ENCODE peak calls at places on chromosomes 6 and 20, in ten cellular contexts. R is cardiac muscle cell, P is adrenal gland, X is breast epithelium, V is A549, H is HFF-Myc, U is astrocyte, J is GM12865, A is kidney, B is AG10803. N is an unnamed sample.

GRCh38 chr6:14559754-14560527 is 442.4 kb downstream of the CD83 start:
- DNase-seq in P (no peak), H (no peak), B (peak), X (no peak), U (no peak), J (no peak), R (no peak), A (no peak), V (peak), N (no peak)

GRCh38 chr6:166494757-166495486 is 91.6 kb downstream of the RAMACL start:
- DNase-seq in P (no peak), R (no peak), U (no peak), H (no peak), B (no peak), A (no peak), V (no peak), J (no peak), X (no peak), N (no peak)

GRCh38 chr6:134131530-134132139 is 79.2 kb upstream of the SLC2A12 start:
- DNase-seq in X (no peak), R (no peak), U (no peak), A (no peak), V (no peak), J (no peak), P (no peak), H (no peak), B (no peak), N (no peak)

GRCh38 chr6:2921520-2922115 is 18.5 kb upstream of the SERPINB9 start:
- DNase-seq in J (no peak), A (no peak), P (no peak), V (no peak), H (no peak), U (no peak), R (no peak), X (peak), B (no peak), N (peak)

GRCh38 chr6:168302534-168302933 is 17.0 kb downstream of the DACT2 start:
- DNase-seq in B (no peak), R (no peak), P (no peak), H (no peak), J (no peak), A (no peak), V (peak), X (no peak), U (no peak), N (no peak)

GRCh38 chr6:128410584-128410983 is 109.8 kb downstream of the PTPRK start:
- DNase-seq in A (no peak), V (no peak), B (no peak), P (no peak), R (no peak), J (no peak), X (no peak), U (no peak), H (no peak), N (no peak)

GRCh38 chr6:170187669-170188566 is 103.0 kb downstream of the DLL1 start:
- DNase-seq in X (no peak), V (no peak), B (no peak), A (no peak), U (no peak), J (no peak), R (no peak), P (no peak), H (no peak), N (no peak)

GRCh38 chr6:13012977-13013680 is 296.6 kb downstream of the PHACTR1 start:
- DNase-seq in A (peak), X (no peak), R (peak), B (no peak), J (no peak), U (no peak), P (no peak), V (no peak), H (no peak), N (peak)

GRCh38 chr6:133715270-133715669 is 173.6 kb upstream of the TCF21 start:
- DNase-seq in P (no peak), U (no peak), X (no peak), H (no peak), V (no peak), R (no peak), B (no peak), J (no peak), A (no peak), N (no peak)

GRCh38 chr6:132972971-132973370 is 158.6 kb downstream of the RPS12 start:
- DNase-seq in R (no peak), U (no peak), H (no peak), V (no peak), B (no peak), P (no peak), A (no peak), J (no peak), X (no peak), N (no peak)

GRCh38 chr6:34386316-34387137 is 5.9 kb downstream of the NUDT3 start:
- DNase-seq in U (peak), V (peak), R (no peak), A (no peak), X (no peak), P (no peak), B (peak), J (no peak), H (no peak), N (no peak)

GRCh38 chr20:48656661-48657211 is 171.1 kb downstream of the PREX1 start:
- DNase-seq in H (no peak), A (no peak), P (no peak), B (no peak), V (peak), J (no peak), X (no peak), R (no peak), U (no peak), N (no peak)

GRCh38 chr20:52983726-52984450 is 11.7 kb downstream of the TSHZ2 start:
- DNase-seq in V (no peak), A (no peak), U (no peak), B (no peak), J (no peak), X (no peak), H (no peak), R (no peak), P (no peak), N (no peak)

GRCh38 chr6:43199912-43200311 is 17.9 kb downstream of the CUL9 start:
- DNase-seq in J (no peak), B (no peak), R (no peak), A (no peak), P (no peak), V (no peak), U (no peak), H (no peak), X (no peak), N (no peak)

GRCh38 chr6:131023834-131024504 is 39.1 kb downstream of the EPB41L2 start:
- DNase-seq in X (no peak), R (no peak), A (no peak), H (no peak), J (no peak), V (peak), P (no peak), B (peak), U (peak), N (no peak)

GRCh38 chr6:63527658-63528514 is 44.4 kb upstream of the LOC128125822 start:
- DNase-seq in X (peak), V (peak), P (peak), U (peak), H (peak), J (no peak), B (peak), R (no peak), A (no peak), N (peak)

GRCh38 chr6:112086744-112087135 is 542 bp downstream of the TUBE1 start:
- DNase-seq in B (peak), J (peak), A (no peak), V (peak), H (peak), U (peak), P (no peak), X (no peak), R (peak), N (no peak)

GRCh38 chr6:137801352-137802088 is 65.5 kb upstream of the TNFAIP3 start:
- DNase-seq in V (no peak), B (no peak), H (no peak), A (no peak), P (no peak), U (no peak), R (peak), J (no peak), X (no peak), N (no peak)

GRCh38 chr20:56414842-56415765 is 3.0 kb downstream of the CASS4 start:
- DNase-seq in A (no peak), R (no peak), V (no peak), H (no peak), X (no peak), P (no peak), U (peak), B (peak), J (no peak), N (no peak)

GRCh38 chr6:68226460-68226859 is 408.6 kb upstream of the ADGRB3 start:
- DNase-seq in J (peak), P (no peak), R (peak), B (no peak), H (no peak), V (no peak), X (no peak), U (no peak), A (no peak), N (no peak)

GRCh38 chr6:109314313-109314712 is 68.0 kb downstream of the CD164 start:
- DNase-seq in R (no peak), X (no peak), J (no peak), B (no peak), P (no peak), U (no peak), V (no peak), A (no peak), H (no peak), N (no peak)

GRCh38 chr6:70763754-70764153 is 96.1 kb downstream of the SMAP1 start:
- DNase-seq in H (peak), A (no peak), J (no peak), P (no peak), B (peak), R (no peak), X (no peak), V (no peak), U (peak), N (no peak)

GRCh38 chr20:25072226-25072811 is 9.6 kb downstream of the VSX1 start:
- DNase-seq in X (no peak), V (no peak), R (no peak), J (no peak), U (no peak), H (no peak), A (no peak), P (no peak), B (no peak), N (no peak)

GRCh38 chr20:43292221-43292620 is 102.5 kb upstream of the PTPRT start:
- DNase-seq in H (no peak), A (no peak), P (no peak), J (no peak), V (no peak), U (no peak), X (no peak), R (no peak), B (no peak), N (no peak)

GRCh38 chr6:153963352-153963751 is 75.7 kb upstream of the OPRM1 start:
- DNase-seq in U (no peak), V (no peak), R (no peak), J (peak), A (no peak), B (no peak), X (no peak), H (no peak), P (no peak), N (no peak)

GRCh38 chr6:30763618-30764489 is 19.5 kb upstream of the IER3 start:
- DNase-seq in A (no peak), X (peak), U (peak), P (no peak), H (no peak), J (peak), B (no peak), R (peak), V (peak), N (no peak)

GRCh38 chr6:30730611-30731435 is 10.7 kb downstream of the TUBB start:
- DNase-seq in B (no peak), J (peak), A (peak), U (no peak), H (no peak), R (peak), P (peak), X (peak), V (peak), N (peak)

GRCh38 chr6:158849899-158850806 is 31.0 kb upstream of the EZR start:
- DNase-seq in B (peak), P (no peak), H (peak), R (no peak), J (peak), U (peak), X (peak), V (peak), A (no peak), N (peak)

GRCh38 chr20:55424968-55425367 is 580.4 kb downstream of the CBLN4 start:
- DNase-seq in U (no peak), A (peak), H (no peak), X (no peak), B (no peak), V (no peak), P (no peak), J (no peak), R (no peak), N (no peak)

GRCh38 chr20:5789827-5790226 is 39.6 kb downstream of the SHLD1 start:
- DNase-seq in J (no peak), U (no peak), R (no peak), H (no peak), V (no peak), P (no peak), A (no peak), X (no peak), B (no peak), N (no peak)

GRCh38 chr20:48467622-48468021 is 360.2 kb downstream of the PREX1 start:
- DNase-seq in A (no peak), U (no peak), H (no peak), R (no peak), P (peak), X (no peak), B (no peak), V (no peak), J (peak), N (no peak)

GRCh38 chr6:41758641-41759035 is 11.4 kb upstream of the PGC start:
- DNase-seq in R (no peak), P (no peak), V (no peak), X (no peak), A (peak), U (no peak), H (no peak), B (no peak), J (no peak), N (no peak)

GRCh38 chr6:4665489-4666417 is 110.5 kb upstream of the CDYL start:
- DNase-seq in R (no peak), J (no peak), U (peak), P (no peak), B (no peak), A (no peak), X (no peak), V (no peak), H (no peak), N (no peak)

GRCh38 chr6:19979059-19979458 is 141.9 kb downstream of the ID4 start:
- DNase-seq in X (no peak), H (no peak), B (peak), A (no peak), U (no peak), V (no peak), P (no peak), R (no peak), J (no peak), N (no peak)

GRCh38 chr6:528989-529388 is 127.9 kb downstream of the HUS1B start:
- DNase-seq in J (no peak), R (no peak), H (no peak), B (no peak), V (no peak), U (no peak), A (no peak), P (no peak), X (no peak), N (no peak)

GRCh38 chr6:53287336-53288225 is 61.2 kb downstream of the ELOVL5 start:
- DNase-seq in P (no peak), V (no peak), B (no peak), J (no peak), U (no peak), X (no peak), R (no peak), A (no peak), H (no peak), N (no peak)

GRCh38 chr6:142500265-142500786 is 198.5 kb downstream of the ADGRG6 start:
- DNase-seq in A (no peak), B (peak), V (no peak), X (no peak), H (no peak), J (no peak), P (no peak), U (peak), R (no peak), N (no peak)

GRCh38 chr6:44151348-44152108 is 7.1 kb upstream of the CAPN11 start:
- DNase-seq in V (peak), J (peak), A (peak), P (peak), H (no peak), B (peak), X (peak), U (peak), R (peak), N (peak)

DNA sequence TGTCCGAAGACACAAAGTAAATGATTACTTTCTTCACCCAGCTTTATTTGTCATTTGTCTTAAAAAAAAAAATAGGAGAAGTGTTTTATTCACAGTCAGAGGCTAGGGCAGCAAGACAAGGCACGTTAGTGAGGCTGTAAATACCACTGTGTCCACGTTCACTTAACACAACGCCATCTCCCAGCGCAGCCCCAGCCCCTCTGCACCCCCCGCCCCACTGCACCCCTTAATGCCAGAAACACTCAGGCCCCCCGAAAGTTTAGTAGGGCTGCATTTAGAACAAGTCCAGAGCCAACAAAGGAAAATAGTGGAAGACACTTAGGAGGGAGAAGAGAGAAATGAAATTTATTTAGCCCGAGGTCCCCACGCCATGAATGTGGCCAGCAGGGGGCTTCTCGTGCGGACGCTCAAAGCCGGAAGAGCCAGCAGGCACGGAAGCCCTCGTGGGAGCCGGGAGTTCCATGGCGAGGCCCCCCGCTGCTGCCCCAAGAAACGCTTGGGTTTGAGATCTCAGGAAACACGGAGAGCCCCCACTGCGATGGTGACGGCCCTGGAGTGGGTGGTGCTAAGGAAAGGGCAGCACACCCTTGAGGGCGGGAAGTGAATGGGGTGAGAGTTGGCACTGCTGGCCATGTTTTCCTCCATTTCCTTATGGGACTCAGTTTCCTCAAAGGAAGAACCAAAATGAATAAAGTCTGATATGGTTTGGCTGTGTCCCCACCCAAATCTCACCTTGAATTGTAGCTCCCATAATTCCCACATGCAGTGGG is 50.2 kb downstream of the IYD start:
- DNase-seq in X (no peak), B (peak), V (peak), A (peak), R (peak), P (peak), H (peak), J (peak), U (peak), N (peak)
- H3K4me3 ChIP-seq in X (peak), B (peak), V (peak), A (peak), R (no peak), P (peak), H (peak), J (no peak), U (peak), N (no peak)

GRCh38 chr6:89299451-89299850 is 15.6 kb downstream of the GABRR2 start:
- DNase-seq in R (no peak), A (no peak), B (no peak), U (peak), V (peak), J (no peak), X (no peak), H (peak), P (no peak), N (no peak)
- TF ChIP-seq CTCF in R (peak), A (no peak), B (no peak), U (no peak), V (no peak), J (no peak), X (no peak), H (peak), P (no peak), N (no peak)

DNA sequence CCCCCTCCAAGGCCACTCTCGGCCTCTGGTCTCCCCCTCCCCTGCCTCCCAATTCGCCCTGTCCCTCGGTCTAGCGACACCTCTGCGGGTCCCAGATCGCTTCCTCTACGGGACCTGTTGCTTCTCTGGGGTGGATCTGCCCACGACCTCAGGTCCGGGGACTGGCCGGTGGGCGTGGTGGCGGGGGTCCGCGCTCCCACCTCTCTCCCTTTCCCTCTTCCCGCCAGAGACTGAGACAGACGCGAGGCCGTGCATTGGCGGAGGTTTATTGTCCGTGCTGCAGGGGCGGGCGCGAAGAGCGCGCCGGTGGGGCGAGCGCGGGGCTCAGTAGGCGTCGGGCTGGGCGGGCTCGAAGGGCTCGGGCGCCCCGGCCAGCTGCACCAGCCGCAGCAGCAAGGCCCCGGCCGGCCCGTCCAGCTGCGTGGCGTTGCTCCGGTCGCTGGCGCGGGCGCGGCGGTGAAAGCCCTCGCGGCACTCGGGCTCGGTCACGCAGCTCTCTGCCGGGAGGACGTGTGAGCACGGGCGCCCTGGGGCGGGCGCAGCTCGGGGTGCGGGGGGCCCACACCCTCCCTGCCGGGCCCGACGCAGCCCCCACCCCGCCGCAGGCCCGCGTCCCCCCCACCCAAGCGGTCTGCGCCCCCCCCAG is 2.1 kb downstream of the AVP start:
- DNase-seq in J (no peak), B (no peak), V (no peak), A (no peak), P (peak), H (no peak), X (no peak), U (no peak), R (peak), N (no peak)
- H3K4me3 ChIP-seq in J (no peak), B (no peak), V (peak), A (no peak), P (peak), H (no peak), X (peak), U (no peak), R (peak), N (no peak)

DNA sequence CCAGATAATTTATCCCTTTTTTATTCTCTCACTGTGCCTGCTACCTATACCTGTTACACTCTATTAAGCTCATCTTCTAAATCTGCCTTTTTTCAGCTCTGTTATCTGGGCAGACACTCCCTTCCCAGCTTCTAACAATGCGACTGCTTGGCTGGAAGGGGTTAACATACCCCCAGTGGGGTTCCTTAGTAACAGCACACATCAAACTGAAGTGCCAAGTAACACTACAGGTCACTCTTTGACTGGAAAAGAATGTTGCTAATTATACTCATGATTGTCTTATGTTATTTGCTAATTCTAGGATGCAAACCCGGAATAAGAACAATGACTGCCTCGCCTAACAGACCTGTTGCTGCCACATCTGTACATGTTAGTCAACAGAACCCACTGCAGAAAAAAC is 203.5 kb downstream of the EPM2A start:
- DNase-seq in X (no peak), B (no peak), V (no peak), U (no peak), P (no peak), H (no peak), J (no peak), R (no peak), A (no peak), N (no peak)
- TF ChIP-seq CTCF in X (no peak), B (no peak), V (no peak), U (no peak), P (no peak), H (no peak), J (no peak), R (no peak), A (no peak), N (no peak)

GRCh38 chr20:58695084-58695722 is 2.6 kb downstream of the NPEPL1 start:
- DNase-seq in A (no peak), J (no peak), X (no peak), B (no peak), V (no peak), H (no peak), U (no peak), P (peak), R (peak), N (no peak)
- H3K4me3 ChIP-seq in A (no peak), J (no peak), X (no peak), B (no peak), V (no peak), H (no peak), U (no peak), P (no peak), R (no peak), N (no peak)

DNA sequence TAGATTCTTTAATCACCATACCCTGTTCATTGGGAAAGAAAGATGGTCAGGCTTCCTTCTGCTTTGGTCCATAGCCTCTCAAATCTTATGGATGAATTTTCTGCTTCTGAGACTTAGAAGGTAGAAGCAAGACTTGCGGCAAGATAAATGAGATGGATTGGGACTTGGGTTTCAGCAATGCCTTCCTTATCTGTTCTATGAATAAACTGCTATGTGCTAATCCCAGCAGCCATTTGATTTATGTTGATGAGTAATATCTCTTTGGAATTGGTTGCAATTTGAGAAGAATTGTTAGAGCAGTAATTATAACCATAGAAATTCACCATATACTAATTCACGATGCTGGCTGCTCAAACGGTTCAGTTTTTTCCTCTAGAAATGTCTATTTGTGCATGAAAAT is 48.3 kb downstream of the TXLNB start:
- DNase-seq in B (no peak), J (no peak), V (no peak), X (no peak), A (no peak), H (no peak), P (no peak), U (peak), R (no peak), N (no peak)
- TF ChIP-seq CTCF in B (no peak), J (no peak), V (no peak), X (no peak), A (no peak), H (no peak), P (no peak), U (no peak), R (no peak), N (no peak)

N was measured in lung.